ENCODE peak calls at places on chromosome 19, in four cellular contexts. One of them, this sample, is unnamed.

GRCh38 chr19:38239816-38240215 is 15.8 kb upstream of the DPF1 start:
- DNase-seq in stimulated activated CD8-positive, alpha-beta memory T cell treated with anti-CD3 and anti-CD28 coated beads, Interleukin-4, amount 100 ng/mL, for 4 hours: no peak
- DNase-seq in EL: no peak
- DNase-seq in NCI-H2107: no peak
- DNase-seq in this sample: no peak

GRCh38 chr19:42942187-42942789 is 5.3 kb upstream of the PSG7 start:
- DNase-seq in EL: no peak
- DNase-seq in NCI-H2107: no peak
- DNase-seq in stimulated activated CD8-positive, alpha-beta memory T cell treated with anti-CD3 and anti-CD28 coated beads, Interleukin-4, amount 100 ng/mL, for 4 hours: no peak
- DNase-seq in this sample: no peak

GRCh38 chr19:32599736-32600157 is 18.8 kb downstream of the PDCD5 start:
- DNase-seq in stimulated activated CD8-positive, alpha-beta memory T cell treated with anti-CD3 and anti-CD28 coated beads, Interleukin-4, amount 100 ng/mL, for 4 hours: no peak
- DNase-seq in EL: peak
- DNase-seq in NCI-H2107: no peak
- DNase-seq in this sample: no peak

GRCh38 chr19:40596608-40597328 is 4.4 kb upstream of the LTBP4 start:
- DNase-seq in EL: peak
- DNase-seq in NCI-H2107: no peak
- DNase-seq in stimulated activated CD8-positive, alpha-beta memory T cell treated with anti-CD3 and anti-CD28 coated beads, Interleukin-4, amount 100 ng/mL, for 4 hours: no peak
- DNase-seq in this sample: no peak

GRCh38 chr19:35828694-35829301 is 16.2 kb upstream of the PRODH2 start:
- DNase-seq in stimulated activated CD8-positive, alpha-beta memory T cell treated with anti-CD3 and anti-CD28 coated beads, Interleukin-4, amount 100 ng/mL, for 4 hours: no peak
- DNase-seq in NCI-H2107: no peak
- DNase-seq in EL: peak
- DNase-seq in this sample: peak

GRCh38 chr19:18645035-18645511 is 8.2 kb downstream of the KLHL26 start:
- DNase-seq in NCI-H2107: no peak
- DNase-seq in EL: no peak
- DNase-seq in stimulated activated CD8-positive, alpha-beta memory T cell treated with anti-CD3 and anti-CD28 coated beads, Interleukin-4, amount 100 ng/mL, for 4 hours: no peak
- DNase-seq in this sample: peak

GRCh38 chr19:14505488-14506239 is 9.7 kb upstream of the GIPC1 start:
- DNase-seq in NCI-H2107: no peak
- DNase-seq in EL: peak
- DNase-seq in stimulated activated CD8-positive, alpha-beta memory T cell treated with anti-CD3 and anti-CD28 coated beads, Interleukin-4, amount 100 ng/mL, for 4 hours: peak
- DNase-seq in this sample: peak

GRCh38 chr19:31304877-31305312 is 44.3 kb downstream of the TSHZ3 start:
- DNase-seq in stimulated activated CD8-positive, alpha-beta memory T cell treated with anti-CD3 and anti-CD28 coated beads, Interleukin-4, amount 100 ng/mL, for 4 hours: no peak
- DNase-seq in EL: no peak
- DNase-seq in NCI-H2107: no peak
- DNase-seq in this sample: no peak

GRCh38 chr19:50490991-50491472 is 14.4 kb upstream of the GARIN5A start:
- DNase-seq in stimulated activated CD8-positive, alpha-beta memory T cell treated with anti-CD3 and anti-CD28 coated beads, Interleukin-4, amount 100 ng/mL, for 4 hours: no peak
- DNase-seq in NCI-H2107: no peak
- DNase-seq in EL: no peak
- DNase-seq in this sample: peak

GRCh38 chr19:6725513-6726231 is 5.2 kb upstream of the C3 start:
- DNase-seq in NCI-H2107: no peak
- DNase-seq in stimulated activated CD8-positive, alpha-beta memory T cell treated with anti-CD3 and anti-CD28 coated beads, Interleukin-4, amount 100 ng/mL, for 4 hours: no peak
- DNase-seq in EL: no peak
- DNase-seq in this sample: no peak

GRCh38 chr19:5651361-5651760 is 28.5 kb downstream of the SAFB start:
- DNase-seq in stimulated activated CD8-positive, alpha-beta memory T cell treated with anti-CD3 and anti-CD28 coated beads, Interleukin-4, amount 100 ng/mL, for 4 hours: no peak
- DNase-seq in EL: no peak
- DNase-seq in NCI-H2107: no peak
- DNase-seq in this sample: no peak

GRCh38 chr19:23116802-23117571 is at the start of gene ZNF730:
- DNase-seq in EL: peak
- DNase-seq in stimulated activated CD8-positive, alpha-beta memory T cell treated with anti-CD3 and anti-CD28 coated beads, Interleukin-4, amount 100 ng/mL, for 4 hours: peak
- DNase-seq in NCI-H2107: peak
- DNase-seq in this sample: peak

GRCh38 chr19:10551698-10552301 is 8.1 kb downstream of the ATG4D start:
- DNase-seq in NCI-H2107: no peak
- DNase-seq in EL: peak
- DNase-seq in stimulated activated CD8-positive, alpha-beta memory T cell treated with anti-CD3 and anti-CD28 coated beads, Interleukin-4, amount 100 ng/mL, for 4 hours: no peak
- DNase-seq in this sample: no peak

GRCh38 chr19:51485960-51486359 is 7.6 kb downstream of the CEACAM18 start:
- DNase-seq in NCI-H2107: no peak
- DNase-seq in EL: no peak
- DNase-seq in stimulated activated CD8-positive, alpha-beta memory T cell treated with anti-CD3 and anti-CD28 coated beads, Interleukin-4, amount 100 ng/mL, for 4 hours: no peak
- DNase-seq in this sample: no peak

This sample was measured in head of caudate nucleus.